ENCODE peak calls at places on chromosomes 7 and 10, in four cellular contexts. B, M, F and P are unnamed samples.

GRCh38 chr10:131226831-131227740 is 84.4 kb downstream of the TCERG1L start:
- DNase-seq in B (no peak), M (no peak), F (no peak), P (no peak)

GRCh38 chr7:150405584-150406310 is 26.6 kb downstream of the ZNF775 start:
- DNase-seq in B (peak; percentile 69), M (peak; percentile 78), F (no peak), P (no peak)

GRCh38 chr10:6240254-6240653 is 37.5 kb downstream of the PFKFB3 start:
- DNase-seq in B (no peak), M (no peak), F (no peak), P (no peak)

GRCh38 chr7:57403601-57404342 is 46.2 kb upstream of the ZNF716 start:
- DNase-seq in B (no peak), M (no peak), F (no peak), P (peak; percentile 88)

GRCh38 chr7:27108390-27109127 is 6.1 kb upstream of the HOXA2 start:
- DNase-seq in B (peak; percentile 56), M (no peak), F (no peak), P (no peak)

GRCh38 chr7:80611779-80612178 is 26.7 kb upstream of the CD36 start:
- DNase-seq in B (peak; percentile 52), M (no peak), F (no peak), P (peak; percentile 67)

GRCh38 chr7:68176974-68177373 is 1180.3 kb downstream of the TYW1 start:
- DNase-seq in B (peak; percentile 1), M (peak; percentile 54), F (peak; percentile 36), P (peak; percentile 15)

GRCh38 chr7:121558288-121558687 is 162.2 kb upstream of the FAM3C start:
- DNase-seq in B (no peak), M (no peak), F (no peak), P (no peak)

GRCh38 chr7:122137291-122138077 is 6.6 kb downstream of the AASS start:
- DNase-seq in B (peak; percentile 47), M (no peak), F (no peak), P (no peak)

GRCh38 chr7:50185951-50186697 is 93.1 kb upstream of the ZPBP start:
- DNase-seq in B (no peak), M (no peak), F (no peak), P (no peak)

GRCh38 chr10:63631971-63632370 is 110.8 kb downstream of the REEP3 start:
- DNase-seq in B (no peak), M (no peak), F (no peak), P (no peak)

GRCh38 chr7:76047305-76047810 is 442 bp downstream of the STYXL1 start:
- DNase-seq in B (peak; percentile 28), M (no peak), F (no peak), P (no peak)

GRCh38 chr7:130907439-130907838 is 173.4 kb upstream of the KLF14 start:
- DNase-seq in B (peak; percentile 33), M (no peak), F (no peak), P (no peak)

GRCh38 chr10:79266543-79267312 is 80.5 kb upstream of the PPIF start:
- DNase-seq in B (peak; percentile 98), M (no peak), F (no peak), P (peak; percentile 70)
- H3K4me1 ChIP-seq in B (peaks cover 55% of the 10 kb centered on the region), M (peaks cover 22% of the 10 kb centered on the region), F (no peaks in the 10 kb centered on the region), P (peaks cover 100% of the 10 kb centered on the region)

GRCh38 chr10:631266-631665 is 58.2 kb downstream of the DIP2C start:
- DNase-seq in B (no peak), M (no peak), F (no peak), P (no peak)
- H3K4me1 ChIP-seq in B (peaks cover 26% of the 10 kb centered on the region), M (no peaks in the 10 kb centered on the region), F (no peaks in the 10 kb centered on the region), P (peaks cover 57% of the 10 kb centered on the region)

GRCh38 chr7:1668486-1668931 is 1.6 kb upstream of the ELFN1 start:
- DNase-seq in B (peak; percentile 7), M (no peak), F (no peak), P (peak; percentile 49)
- H3K4me1 ChIP-seq in B (peaks cover 63% of the 10 kb centered on the region), M (no peaks in the 10 kb centered on the region), F (peaks cover 30% of the 10 kb centered on the region), P (peaks cover 75% of the 10 kb centered on the region)

DNA sequence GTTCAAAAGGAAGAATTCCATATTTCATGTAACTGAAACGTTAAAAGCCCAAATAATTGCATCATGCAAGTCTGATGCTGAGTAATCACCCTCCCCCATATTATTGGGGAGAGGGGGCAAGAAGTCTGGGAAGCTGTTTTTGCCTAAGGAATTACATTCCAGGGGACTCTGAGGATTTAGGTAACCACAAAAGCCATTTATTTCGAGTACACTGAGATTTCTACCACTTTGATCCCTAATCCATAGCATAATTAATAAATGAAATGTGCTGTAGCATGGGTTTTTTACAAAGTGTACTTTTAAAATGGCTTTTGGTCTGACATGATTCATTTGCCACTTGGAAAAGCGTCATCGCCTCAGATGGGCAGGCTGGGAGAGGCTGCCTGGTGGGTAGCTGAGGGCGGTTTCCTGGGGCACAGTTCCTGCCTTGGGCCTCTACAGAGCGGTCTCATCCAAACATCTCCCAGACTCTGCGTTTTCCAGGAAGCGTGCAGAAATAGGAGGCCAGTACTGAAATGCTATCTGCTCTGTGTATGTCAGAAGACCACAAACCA is 106.5 kb downstream of the TCF7L2 start:
- DNase-seq in B (peak; percentile 97), M (no peak), F (no peak), P (no peak)
- H3K4me1 ChIP-seq in B (peaks cover 31% of the 10 kb centered on the region), M (no peaks in the 10 kb centered on the region), F (peaks cover 90% of the 10 kb centered on the region), P (peaks cover 83% of the 10 kb centered on the region)

DNA sequence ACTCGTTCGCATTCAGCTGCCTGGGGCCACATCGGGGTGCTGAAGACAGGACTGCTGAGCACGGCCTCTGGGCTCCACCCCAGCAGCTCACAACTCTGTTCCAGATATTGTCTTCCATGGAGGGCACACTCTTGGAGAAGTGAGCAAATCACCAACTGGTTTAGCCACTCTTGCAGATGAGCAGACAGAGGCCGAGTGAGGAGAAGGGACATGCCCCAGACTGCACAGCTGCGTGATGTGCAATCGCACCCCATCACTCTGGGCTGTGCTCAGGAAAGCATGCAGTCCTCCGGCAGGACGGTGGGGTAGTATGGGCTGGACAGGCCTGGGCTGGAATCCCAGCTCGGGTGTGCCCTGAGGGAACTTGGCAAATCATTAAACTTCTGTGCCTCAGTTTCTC is 111.6 kb downstream of the FAM53B start:
- DNase-seq in B (no peak), M (no peak), F (no peak), P (no peak)
- H3K4me1 ChIP-seq in B (peaks cover 7% of the 10 kb centered on the region), M (peaks cover 7% of the 10 kb centered on the region), F (peaks cover 2% of the 10 kb centered on the region), P (peaks cover 82% of the 10 kb centered on the region)

DNA sequence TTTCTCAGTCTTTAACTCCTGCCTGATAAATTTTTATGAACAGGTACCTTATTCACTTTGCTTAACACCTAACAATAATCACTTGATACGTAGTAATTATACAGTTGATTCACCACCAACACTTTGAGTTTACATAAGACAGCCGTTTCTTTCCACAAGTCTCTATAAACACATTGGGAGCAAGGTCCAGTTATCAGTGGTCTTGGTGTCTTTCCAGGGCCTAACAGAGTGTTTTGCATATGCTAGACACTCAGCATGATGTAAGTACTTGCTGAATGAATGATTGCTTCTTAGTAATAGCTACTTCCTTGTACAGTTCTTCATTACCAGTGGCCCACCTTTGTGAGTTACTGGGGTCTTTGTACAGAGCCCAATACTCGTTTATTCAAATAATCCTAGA is 6.4 kb downstream of the CLDN12 start:
- DNase-seq in B (no peak), M (no peak), F (no peak), P (no peak)
- H3K4me1 ChIP-seq in B (no peaks in the 10 kb centered on the region), M (no peaks in the 10 kb centered on the region), F (no peaks in the 10 kb centered on the region), P (peaks cover 95% of the 10 kb centered on the region)

GRCh38 chr7:4751398-4751947 is 23.9 kb upstream of the AP5Z1 start:
- DNase-seq in B (no peak), M (no peak), F (no peak), P (no peak)

GRCh38 chr7:4747746-4748145 is 27.7 kb upstream of the AP5Z1 start:
- DNase-seq in B (no peak), M (no peak), F (no peak), P (no peak)

GRCh38 chr7:4748267-4748666 is 27.2 kb upstream of the AP5Z1 start:
- DNase-seq in B (no peak), M (no peak), F (no peak), P (no peak)

GRCh38 chr7:4749798-4750197 is 25.6 kb upstream of the AP5Z1 start:
- DNase-seq in B (no peak), M (no peak), F (no peak), P (no peak)

GRCh38 chr7:4749363-4749762 is 26.1 kb upstream of the AP5Z1 start:
- DNase-seq in B (no peak), M (no peak), F (no peak), P (no peak)
- H3K4me1 ChIP-seq in B (peaks cover 45% of the 10 kb centered on the region), M (peaks cover 10% of the 10 kb centered on the region), F (peaks cover 19% of the 10 kb centered on the region), P (peaks cover 66% of the 10 kb centered on the region)

GRCh38 chr7:132328760-132329159 is 247.5 kb downstream of the PLXNA4 start:
- DNase-seq in B (no peak), M (no peak), F (no peak), P (no peak)

GRCh38 chr7:132321387-132321786 is 254.9 kb downstream of the PLXNA4 start:
- DNase-seq in B (no peak), M (no peak), F (no peak), P (no peak)

GRCh38 chr7:132322981-132323380 is 253.3 kb downstream of the PLXNA4 start:
- DNase-seq in B (no peak), M (no peak), F (no peak), P (no peak)

GRCh38 chr7:132328047-132328620 is 248.1 kb downstream of the PLXNA4 start:
- DNase-seq in B (no peak), M (no peak), F (no peak), P (peak; percentile 19)

GRCh38 chr7:132326878-132327589 is 249.2 kb downstream of the PLXNA4 start:
- DNase-seq in B (no peak), M (no peak), F (no peak), P (no peak)
- H3K4me1 ChIP-seq in B (no peaks in the 10 kb centered on the region), M (no peaks in the 10 kb centered on the region), F (no peaks in the 10 kb centered on the region), P (peaks cover 38% of the 10 kb centered on the region)

GRCh38 chr7:8154290-8154689 is 107.7 kb downstream of the ICA1 start:
- DNase-seq in B (no peak), M (no peak), F (no peak), P (no peak)
- H3K4me1 ChIP-seq in B (no peaks in the 10 kb centered on the region), M (no peaks in the 10 kb centered on the region), F (no peaks in the 10 kb centered on the region), P (no peaks in the 10 kb centered on the region)